ENCODE peak calls at places on chromosomes 2 and 18, in nine cellular contexts. R, B, G, X, Q, F, S, Y and E are unnamed samples.

GRCh38 chr18:49648326-49648725 is 86.5 kb downstream of the LIPG start:
- DNase-seq in R (no peak), X (no peak), F (no peak), Y (no peak), G (no peak), Q (no peak), B (peak), S (no peak), E (no peak)

GRCh38 chr18:48068916-48069445 is 138.5 kb upstream of the SMAD2 start:
- DNase-seq in R (no peak), X (no peak), Y (no peak), Q (no peak), G (no peak), S (no peak), B (no peak), F (no peak), E (no peak)

GRCh38 chr2:168538534-168538933 is 82.5 kb downstream of the CERS6 start:
- DNase-seq in B (no peak), G (no peak), S (no peak), Q (no peak), F (no peak), R (peak), Y (no peak), X (no peak), E (no peak)

GRCh38 chr2:144032566-144032965 is 487.4 kb downstream of the ZEB2 start:
- DNase-seq in Y (no peak), F (peak), X (no peak), G (no peak), Q (no peak), R (peak), B (no peak), S (no peak), E (no peak)

GRCh38 chr2:61179701-61180639 is 18.0 kb downstream of the C2orf74 start:
- DNase-seq in G (no peak), B (no peak), F (peak), Q (no peak), S (peak), X (peak), Y (no peak), R (peak), E (no peak)

GRCh38 chr18:62637807-62638687 is 77.3 kb upstream of the PHLPP1 start:
- DNase-seq in F (peak), R (peak), G (peak), Q (no peak), B (no peak), S (peak), Y (no peak), X (no peak), E (peak)

GRCh38 chr2:98347298-98348065 is 1.2 kb downstream of the CNGA3 start:
- DNase-seq in X (no peak), Y (no peak), S (no peak), R (peak), F (no peak), Q (no peak), G (no peak), B (no peak), E (no peak)

GRCh38 chr2:68284896-68285295 is 32.6 kb upstream of the PPP3R1 start:
- DNase-seq in Y (peak), X (no peak), F (peak), B (peak), Q (no peak), S (no peak), G (no peak), R (peak), E (no peak)

GRCh38 chr2:128981353-128981752 is 662.7 kb upstream of the HS6ST1 start:
- DNase-seq in Q (no peak), G (no peak), B (no peak), Y (no peak), S (no peak), F (no peak), R (no peak), X (no peak), E (no peak)

GRCh38 chr18:38961880-38962279 is 1396.3 kb upstream of the CELF4 start:
- DNase-seq in S (no peak), R (no peak), Q (no peak), Y (no peak), F (no peak), B (no peak), X (no peak), G (no peak), E (peak)

GRCh38 chr2:55585451-55586079 is 31.9 kb downstream of the PPP4R3B start:
- DNase-seq in Y (peak), F (peak), B (no peak), S (peak), R (peak), X (no peak), G (no peak), Q (no peak), E (no peak)

GRCh38 chr2:16149349-16150243 is 209.2 kb downstream of the MYCN start:
- DNase-seq in Y (no peak), F (no peak), G (no peak), R (no peak), B (no peak), Q (no peak), S (no peak), X (no peak), E (no peak)

GRCh38 chr2:98828793-98829371 is 98.0 kb upstream of the MGAT4A start:
- DNase-seq in B (no peak), G (no peak), R (no peak), Y (no peak), F (no peak), S (no peak), Q (no peak), X (no peak), E (no peak)

GRCh38 chr2:205892141-205893064 is 193.6 kb downstream of the INO80D start:
- DNase-seq in R (peak), Y (peak), X (no peak), G (no peak), S (no peak), F (peak), Q (peak), B (no peak), E (no peak)

GRCh38 chr2:71950256-71951066 is 197.2 kb downstream of the CYP26B1 start:
- DNase-seq in Y (no peak), S (no peak), B (peak), G (no peak), R (peak), Q (peak), F (no peak), X (peak), E (peak)

GRCh38 chr18:31723998-31724711 is 36.5 kb downstream of the SLC25A52 start:
- DNase-seq in Y (no peak), R (peak), Q (no peak), X (peak), S (no peak), G (no peak), B (no peak), F (no peak), E (no peak)

GRCh38 chr18:12851709-12852108 is 32.3 kb downstream of the PTPN2 start:
- DNase-seq in Q (no peak), X (no peak), S (no peak), B (no peak), Y (no peak), R (no peak), F (peak), G (no peak), E (no peak)

GRCh38 chr2:202185816-202186221 is 52.6 kb downstream of the SUMO1 start:
- DNase-seq in Y (peak), X (no peak), B (no peak), S (peak), F (peak), Q (no peak), R (peak), G (no peak), E (no peak)

GRCh38 chr2:241036964-241037421 is 38.6 kb downstream of the SNED1 start:
- DNase-seq in S (no peak), Q (no peak), B (no peak), G (peak), X (no peak), R (no peak), F (no peak), Y (no peak), E (no peak)

GRCh38 chr2:28956890-28957289 is 24.2 kb upstream of the TOGARAM2 start:
- DNase-seq in F (no peak), B (no peak), X (no peak), Y (no peak), Q (no peak), S (peak), R (peak), G (no peak), E (no peak)

GRCh38 chr2:217851191-217852020 is 151.4 kb downstream of the TNS1 start:
- DNase-seq in F (peak), B (peak), R (peak), S (peak), X (peak), G (no peak), Q (no peak), Y (no peak), E (no peak)

GRCh38 chr2:102770506-102770905 is 8.7 kb downstream of the TMEM182 start:
- DNase-seq in B (no peak), S (peak), R (no peak), F (peak), X (no peak), Q (no peak), G (no peak), Y (no peak), E (no peak)

GRCh38 chr2:105411720-105412407 is 13.0 kb upstream of the FHL2 start:
- DNase-seq in X (no peak), Q (no peak), S (no peak), Y (no peak), R (no peak), B (no peak), G (no peak), F (no peak), E (no peak)
- H3K27ac ChIP-seq in X (no peak), Q (no peak), S (no peak), Y (no peak), R (no peak), B (no peak), G (peak), F (no peak), E (no peak)

DNA sequence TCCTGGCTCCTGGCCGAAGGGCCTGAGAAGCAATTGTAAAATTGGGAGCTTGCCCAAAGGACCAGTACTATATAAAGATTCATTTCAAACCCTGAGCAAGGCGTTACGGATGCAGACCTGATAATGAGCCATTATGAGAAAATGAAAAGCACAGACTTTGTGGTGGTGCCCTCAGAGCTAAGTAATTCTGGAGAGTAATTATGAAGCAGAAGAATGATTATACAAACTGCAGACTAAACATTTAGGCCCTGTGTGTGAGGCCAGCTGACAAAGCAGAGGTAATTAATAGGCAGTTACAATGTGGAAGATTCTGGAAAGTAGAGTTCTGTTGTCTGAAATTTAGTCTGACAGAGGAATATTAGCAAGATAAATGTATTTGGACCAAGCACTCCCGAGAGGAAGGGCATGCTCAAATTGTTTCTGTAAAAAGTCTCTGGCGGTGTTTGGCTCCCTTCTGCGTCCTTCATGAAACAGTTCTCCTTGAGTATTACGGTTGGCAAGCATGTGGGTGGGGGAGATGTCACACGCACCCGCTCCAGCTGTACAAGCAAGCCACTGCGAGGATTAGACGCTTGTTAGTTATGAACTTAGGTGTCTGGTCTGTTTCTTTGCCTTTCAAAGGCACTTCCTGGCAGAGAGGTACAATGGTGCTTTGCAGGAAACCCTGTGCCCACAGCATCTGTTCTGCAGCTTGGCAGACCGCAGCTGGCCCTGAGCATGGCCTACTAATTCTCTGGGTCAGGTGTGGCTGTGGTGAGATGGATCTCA is 45.5 kb downstream of the CDC42EP3 start:
- DNase-seq in Q (no peak), B (no peak), F (peak), G (peak), S (no peak), X (no peak), Y (no peak), R (peak), E (no peak)
- H3K27ac ChIP-seq in Q (no peak), B (peak), F (no peak), G (no peak), S (no peak), X (peak), Y (peak), R (peak), E (no peak)

DNA sequence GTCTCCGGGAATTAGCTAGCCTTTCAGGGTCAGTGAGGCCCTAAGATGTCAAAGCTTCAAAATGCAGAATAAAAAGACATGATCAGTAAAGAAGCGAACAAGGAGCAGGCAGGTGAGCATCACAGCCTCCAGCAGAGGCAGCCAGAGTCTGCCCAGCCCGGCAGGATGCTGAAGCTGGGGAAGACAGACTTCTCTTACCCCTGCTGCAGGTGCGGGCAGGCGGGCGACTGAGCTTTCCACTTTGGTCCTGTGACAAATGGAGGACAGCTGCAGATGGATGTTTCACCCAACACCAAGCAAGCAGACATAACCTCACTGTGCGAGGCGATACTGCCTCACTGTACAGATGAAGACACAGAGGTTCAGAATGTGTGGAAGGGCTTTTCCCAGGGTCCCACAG is 251.0 kb downstream of the AFF3 start:
- DNase-seq in G (no peak), F (no peak), X (no peak), Q (no peak), S (no peak), B (no peak), Y (no peak), R (no peak), E (no peak)
- H3K27ac ChIP-seq in G (no peak), F (no peak), X (no peak), Q (no peak), S (no peak), B (no peak), Y (no peak), R (no peak), E (no peak)

GRCh38 chr2:26173596-26174482 is 951 bp downstream of the GAREM2 start:
- DNase-seq in B (no peak), Y (no peak), S (no peak), F (no peak), R (no peak), Q (no peak), X (no peak), G (no peak), E (no peak)

GRCh38 chr2:26174691-26175181 is 1.8 kb downstream of the GAREM2 start:
- DNase-seq in X (no peak), G (no peak), Q (no peak), R (no peak), S (no peak), B (no peak), F (no peak), Y (no peak), E (no peak)

GRCh38 chr2:26172866-26173595 is at the start of gene GAREM2:
- DNase-seq in G (no peak), Q (no peak), B (no peak), Y (no peak), S (no peak), F (no peak), X (no peak), R (peak), E (no peak)

GRCh38 chr2:26170795-26171194 is 2.1 kb upstream of the GAREM2 start:
- DNase-seq in F (no peak), X (no peak), G (no peak), Y (no peak), B (no peak), S (no peak), Q (no peak), R (no peak), E (no peak)

DNA sequence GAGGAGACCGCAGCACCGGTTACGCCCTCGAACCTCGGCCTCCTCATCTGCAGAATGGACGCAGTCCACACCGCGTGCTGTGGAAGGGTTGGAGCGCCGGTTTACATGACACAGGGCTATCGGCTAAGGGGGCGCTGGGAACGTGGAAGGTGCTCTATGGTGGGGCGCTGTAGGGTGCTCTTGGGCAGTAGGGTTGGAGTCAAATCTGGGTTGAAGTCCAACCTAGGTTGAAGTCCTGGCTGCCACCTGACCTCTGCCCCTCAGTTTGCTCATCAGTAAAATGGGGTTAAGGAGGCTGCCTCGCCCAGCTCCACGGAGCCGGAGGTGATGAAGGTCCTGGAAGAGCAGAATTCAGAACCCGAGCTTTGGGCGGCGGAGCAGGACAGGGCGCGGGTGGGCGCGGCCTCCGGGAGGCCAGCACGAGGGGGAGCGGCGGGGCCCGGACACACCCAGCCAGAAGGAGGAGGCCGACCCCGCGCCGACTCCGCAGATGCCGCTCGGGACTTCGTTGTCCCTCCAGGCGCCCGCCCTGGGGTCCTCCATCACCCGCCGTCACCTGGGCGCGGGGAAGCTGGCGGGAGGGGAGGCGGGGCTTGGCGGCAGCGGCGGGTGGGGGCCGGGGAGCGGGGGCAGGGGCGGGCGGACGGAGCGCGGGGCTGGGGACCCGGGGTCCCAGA is 561 bp upstream of the GAREM2 start:
- DNase-seq in G (no peak), Q (no peak), F (no peak), X (no peak), R (no peak), S (no peak), B (no peak), Y (no peak), E (no peak)
- H3K27ac ChIP-seq in G (no peak), Q (no peak), F (no peak), X (no peak), R (no peak), S (no peak), B (no peak), Y (no peak), E (no peak)

GRCh38 chr2:237739101-237739500 is 59.5 kb upstream of the RBM44 start:
- DNase-seq in X (peak), Q (no peak), F (no peak), G (no peak), S (no peak), Y (no peak), B (peak), R (no peak), E (no peak)
- H3K27ac ChIP-seq in X (peak), Q (peak), F (no peak), G (peak), S (no peak), Y (no peak), B (peak), R (no peak), E (no peak)

GRCh38 chr2:42560886-42561285 is 7.5 kb upstream of the MTA3 start:
- DNase-seq in G (no peak), X (no peak), S (no peak), Y (no peak), Q (no peak), R (no peak), F (no peak), B (no peak), E (no peak)

GRCh38 chr2:42562474-42563144 is 5.8 kb upstream of the MTA3 start:
- DNase-seq in B (no peak), S (no peak), G (no peak), F (no peak), Q (no peak), X (no peak), R (no peak), Y (peak), E (no peak)

GRCh38 chr2:42556351-42556890 is 12.0 kb upstream of the MTA3 start:
- DNase-seq in X (no peak), S (no peak), F (no peak), B (no peak), Y (no peak), Q (no peak), G (no peak), R (no peak), E (no peak)

GRCh38 chr2:42554392-42554791 is 14.0 kb upstream of the MTA3 start:
- DNase-seq in Y (no peak), S (no peak), F (no peak), R (no peak), X (no peak), Q (no peak), G (no peak), B (no peak), E (no peak)

DNA sequence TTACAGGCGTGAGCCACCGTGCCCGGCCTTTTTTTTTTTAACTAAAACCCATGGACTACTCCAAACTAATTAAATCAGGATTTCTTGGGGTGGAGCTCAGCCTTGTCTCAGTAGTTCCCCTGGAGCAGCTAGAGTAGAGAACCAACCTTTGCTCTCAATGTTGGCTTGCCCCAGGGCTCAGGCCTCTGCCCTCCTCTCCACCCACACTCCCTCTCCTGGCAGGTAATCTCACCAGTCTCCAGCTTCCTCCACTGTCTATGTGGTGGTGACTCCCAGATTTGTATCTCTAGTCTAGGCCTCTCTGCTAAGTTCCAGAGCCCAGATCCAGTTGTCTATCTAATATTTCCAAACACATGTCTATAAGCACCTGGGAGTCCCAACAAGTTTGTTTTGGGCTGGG is 9.6 kb upstream of the MTA3 start:
- DNase-seq in X (no peak), B (no peak), S (no peak), G (no peak), Y (no peak), F (no peak), R (no peak), Q (no peak), E (no peak)
- H3K27ac ChIP-seq in X (no peak), B (no peak), S (no peak), G (peak), Y (no peak), F (no peak), R (no peak), Q (no peak), E (no peak)

GRCh38 chr2:114108819-114109416 is 219.0 kb downstream of the ACTR3 start:
- DNase-seq in Y (no peak), G (no peak), X (no peak), F (no peak), B (no peak), Q (no peak), R (no peak), S (no peak), E (no peak)
- H3K27ac ChIP-seq in Y (no peak), G (no peak), X (no peak), F (no peak), B (no peak), Q (no peak), R (no peak), S (no peak), E (no peak)